ENCODE peak calls at places on chromosomes 3 and 15, in seven cellular contexts. R, F, C, O, N, W and H are unnamed samples.

GRCh38 chr3:169303660-169304059 is 359.9 kb downstream of the MECOM start:
- DNase-seq in R (no peak), F (no peak), C (no peak), O (no peak), N (no peak), W (no peak), H (no peak)

GRCh38 chr15:58065445-58066041 is at the start of gene ALDH1A2:
- DNase-seq in R (peak), F (no peak), C (no peak), O (peak), N (no peak), W (peak), H (peak)

GRCh38 chr3:54936561-54936960 is 8.7 kb upstream of the LRTM1 start:
- DNase-seq in R (no peak), F (no peak), C (no peak), O (peak), N (no peak), W (no peak), H (no peak)

GRCh38 chr3:139975592-139976360 is 40.8 kb downstream of the CLSTN2 start:
- DNase-seq in R (no peak), F (no peak), C (no peak), O (no peak), N (no peak), W (peak), H (no peak)

GRCh38 chr15:75431682-75432081 is 19.8 kb downstream of the SIN3A start:
- DNase-seq in R (no peak), F (peak), C (no peak), O (no peak), N (no peak), W (no peak), H (no peak)

GRCh38 chr3:128764863-128765262 is 38.9 kb downstream of the RAB7A start:
- DNase-seq in R (no peak), F (no peak), C (no peak), O (no peak), N (no peak), W (no peak), H (no peak)

GRCh38 chr3:146274833-146275232 is 23.9 kb upstream of the PLSCR4 start:
- DNase-seq in R (no peak), F (peak), C (no peak), O (peak), N (no peak), W (no peak), H (no peak)

GRCh38 chr3:23728651-23729117 is 77.1 kb upstream of the UBE2E1 start:
- DNase-seq in R (no peak), F (peak), C (no peak), O (no peak), N (no peak), W (no peak), H (no peak)

GRCh38 chr15:74958320-74958907 is 1.8 kb upstream of the RPP25 start:
- DNase-seq in R (no peak), F (no peak), C (peak), O (peak), N (no peak), W (peak), H (no peak)

GRCh38 chr3:3665961-3666640 is 133.1 kb upstream of the LRRN1 start:
- DNase-seq in R (no peak), F (no peak), C (peak), O (no peak), N (no peak), W (peak), H (no peak)

GRCh38 chr3:159763466-159764210 is 225.0 kb upstream of the IL12A start:
- DNase-seq in R (peak), F (peak), C (no peak), O (peak), N (peak), W (peak), H (peak)

GRCh38 chr3:173275740-173276139 is 121.8 kb upstream of the NLGN1 start:
- DNase-seq in R (no peak), F (no peak), C (no peak), O (no peak), N (no peak), W (no peak), H (no peak)

GRCh38 chr3:33062814-33063346 is 34.1 kb downstream of the GLB1 start:
- DNase-seq in R (no peak), F (no peak), C (no peak), O (no peak), N (no peak), W (no peak), H (no peak)

GRCh38 chr3:149487598-149488197 is 13.2 kb downstream of the TM4SF4 start:
- DNase-seq in R (no peak), F (no peak), C (no peak), O (no peak), N (no peak), W (no peak), H (no peak)

GRCh38 chr3:22231061-22231460 is 480.1 kb upstream of the ZNF385D start:
- DNase-seq in R (no peak), F (peak), C (no peak), O (peak), N (no peak), W (no peak), H (no peak)

GRCh38 chr3:143771939-143772338 is 76.3 kb downstream of the SLC9A9 start:
- DNase-seq in R (no peak), F (no peak), C (no peak), O (no peak), N (no peak), W (no peak), H (no peak)

GRCh38 chr3:42814914-42815507 is 5.8 kb downstream of the ACKR2 start:
- DNase-seq in R (no peak), F (no peak), C (no peak), O (no peak), N (no peak), W (no peak), H (no peak)

GRCh38 chr15:75022808-75023193 is 589 bp upstream of the PPCDC start:
- DNase-seq in R (no peak), F (no peak), C (no peak), O (no peak), N (no peak), W (no peak), H (no peak)

GRCh38 chr3:147669076-147669475 is 259.9 kb downstream of the ZIC1 start:
- DNase-seq in R (no peak), F (peak), C (no peak), O (no peak), N (no peak), W (no peak), H (no peak)

GRCh38 chr3:143208976-143209714 is 89.6 kb downstream of the CHST2 start:
- DNase-seq in R (no peak), F (no peak), C (no peak), O (no peak), N (no peak), W (no peak), H (no peak)

GRCh38 chr3:124700880-124701684 is 29.2 kb upstream of the UMPS start:
- DNase-seq in R (no peak), F (peak), C (no peak), O (peak), N (no peak), W (no peak), H (no peak)

GRCh38 chr3:12484198-12484982 is at the start of gene TSEN2:
- DNase-seq in R (peak), F (peak), C (peak), O (peak), N (peak), W (peak), H (peak)

GRCh38 chr15:28981351-28981720 is 95.6 kb downstream of the APBA2 start:
- DNase-seq in R (no peak), F (peak), C (no peak), O (no peak), N (no peak), W (no peak), H (no peak)

GRCh38 chr3:64426551-64426950 is 201.3 kb upstream of the PRICKLE2 start:
- DNase-seq in R (no peak), F (no peak), C (no peak), O (no peak), N (no peak), W (no peak), H (no peak)

GRCh38 chr3:27657404-27657803 is 64.7 kb downstream of the EOMES start:
- DNase-seq in R (no peak), F (peak), C (no peak), O (peak), N (no peak), W (no peak), H (no peak)

GRCh38 chr3:46915297-46915822 is 37.8 kb downstream of the PTH1R start:
- DNase-seq in R (peak), F (no peak), C (no peak), O (no peak), N (no peak), W (no peak), H (no peak)

GRCh38 chr3:163071684-163072083 is 1575.1 kb downstream of the OTOL1 start:
- DNase-seq in R (no peak), F (peak), C (no peak), O (peak), N (no peak), W (no peak), H (no peak)

GRCh38 chr3:167858865-167859264 is 123.3 kb downstream of the SERPINI1 start:
- DNase-seq in R (no peak), F (no peak), C (no peak), O (no peak), N (no peak), W (no peak), H (no peak)

GRCh38 chr3:194471863-194472262 is 14.9 kb downstream of the ATP13A3 start:
- DNase-seq in R (no peak), F (no peak), C (no peak), O (no peak), N (no peak), W (no peak), H (no peak)

GRCh38 chr3:51673802-51674654 is 3.0 kb downstream of the TEX264 start:
- DNase-seq in R (no peak), F (no peak), C (no peak), O (no peak), N (no peak), W (peak), H (no peak)

GRCh38 chr3:66394261-66395249 is 106.3 kb downstream of the LRIG1 start:
- DNase-seq in R (no peak), F (peak), C (no peak), O (peak), N (no peak), W (no peak), H (no peak)

GRCh38 chr15:40243126-40243810 is 4.4 kb downstream of the PAK6 start:
- DNase-seq in R (no peak), F (no peak), C (no peak), O (no peak), N (no peak), W (no peak), H (no peak)

GRCh38 chr15:68145706-68146105 is 59.4 kb downstream of the CALML4 start:
- DNase-seq in R (no peak), F (peak), C (no peak), O (peak), N (no peak), W (no peak), H (no peak)

GRCh38 chr15:68149059-68149458 is 56.1 kb downstream of the CALML4 start:
- DNase-seq in R (no peak), F (peak), C (no peak), O (peak), N (no peak), W (no peak), H (no peak)

GRCh38 chr15:68148039-68148438 is 57.1 kb downstream of the CALML4 start:
- DNase-seq in R (no peak), F (no peak), C (no peak), O (no peak), N (no peak), W (no peak), H (no peak)

GRCh38 chr15:68143785-68144184 is 61.3 kb downstream of the CALML4 start:
- DNase-seq in R (no peak), F (no peak), C (no peak), O (no peak), N (no peak), W (no peak), H (no peak)

GRCh38 chr15:68143129-68143528 is 62.0 kb downstream of the CALML4 start:
- DNase-seq in R (no peak), F (no peak), C (no peak), O (no peak), N (no peak), W (no peak), H (no peak)
- TF ChIP-seq CTCF in R (no peak), F (no peak), C (peak), O (no peak), N (no peak), W (no peak), H (no peak)

GRCh38 chr3:197974016-197974415 is 14.0 kb downstream of the LMLN start:
- DNase-seq in R (no peak), F (no peak), C (no peak), O (no peak), N (no peak), W (no peak), H (no peak)
- TF ChIP-seq CTCF in R (no peak), F (no peak), C (no peak), O (no peak), N (no peak), W (no peak), H (no peak)

DNA sequence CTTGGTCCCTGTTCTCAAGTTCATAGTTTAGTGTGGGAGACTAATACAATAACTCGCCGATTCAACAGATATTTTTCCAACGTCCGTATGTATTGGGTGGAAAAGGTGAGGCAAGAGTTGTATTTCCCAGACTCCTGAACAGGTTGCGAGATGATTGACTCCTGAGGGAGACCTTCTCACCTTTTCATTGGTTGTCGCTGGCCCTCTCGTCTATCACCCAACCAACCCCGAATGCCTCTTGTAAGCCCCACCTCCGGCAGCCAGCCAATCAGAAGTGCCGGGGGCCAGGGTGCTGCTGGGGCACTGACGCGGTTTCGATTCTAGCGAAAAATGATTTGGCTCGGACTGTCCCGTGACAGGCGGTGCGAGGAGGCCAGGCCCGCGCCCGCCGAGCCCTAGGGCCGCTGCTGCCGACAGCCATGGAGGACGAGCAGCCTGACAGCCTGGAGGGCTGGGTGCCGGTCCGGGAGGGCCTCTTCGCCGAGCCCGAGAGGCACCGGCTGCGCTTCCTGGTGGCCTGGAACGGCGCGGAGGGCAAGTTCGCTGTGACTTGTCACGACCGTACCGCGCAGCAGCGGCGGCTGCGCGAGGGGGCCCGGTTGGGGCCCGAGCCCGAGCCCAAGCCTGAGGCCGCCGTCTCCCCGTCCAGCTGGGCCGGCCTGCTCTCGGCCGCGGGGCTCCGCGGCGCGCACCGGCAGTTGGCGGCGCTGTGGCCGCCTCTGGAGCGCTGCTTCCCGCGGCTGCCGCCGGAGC is at the start of gene WHAMM:
- DNase-seq in R (peak), F (peak), C (peak), O (peak), N (peak), W (peak), H (peak)
- TF ChIP-seq CTCF in R (peak), F (no peak), C (peak), O (no peak), N (peak), W (peak), H (no peak)

GRCh38 chr3:53728606-53729005 is 117.6 kb downstream of the CHDH start:
- DNase-seq in R (no peak), F (no peak), C (no peak), O (no peak), N (no peak), W (no peak), H (no peak)

GRCh38 chr3:53730565-53730964 is 115.7 kb downstream of the CHDH start:
- DNase-seq in R (no peak), F (peak), C (no peak), O (peak), N (no peak), W (peak), H (no peak)

GRCh38 chr3:53729130-53729529 is 117.1 kb downstream of the CHDH start:
- DNase-seq in R (no peak), F (no peak), C (no peak), O (no peak), N (no peak), W (no peak), H (no peak)

GRCh38 chr3:53731934-53732624 is 114.1 kb downstream of the CHDH start:
- DNase-seq in R (no peak), F (no peak), C (no peak), O (no peak), N (no peak), W (no peak), H (no peak)

DNA sequence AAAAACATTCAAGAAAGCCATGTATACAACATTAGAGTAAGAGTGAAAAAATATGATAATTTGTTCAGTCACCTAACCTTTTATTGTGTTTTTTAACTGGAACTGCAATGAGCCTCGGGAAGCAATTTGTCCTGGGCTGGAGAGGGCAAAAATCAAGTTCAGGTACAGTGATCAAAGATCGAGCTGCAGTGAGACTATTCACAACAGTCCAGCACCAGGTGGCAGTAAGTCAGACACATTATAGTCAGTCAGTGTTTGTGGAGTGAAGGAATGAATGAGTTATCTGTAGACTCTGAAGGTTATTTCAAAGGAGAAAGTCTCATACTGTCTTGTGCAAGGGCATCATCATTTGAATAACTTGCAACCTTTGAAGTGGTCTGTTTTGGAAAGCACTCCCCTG is 116.6 kb downstream of the CHDH start:
- DNase-seq in R (no peak), F (no peak), C (no peak), O (no peak), N (no peak), W (no peak), H (no peak)
- TF ChIP-seq CTCF in R (peak), F (no peak), C (peak), O (no peak), N (peak), W (peak), H (no peak)

GRCh38 chr3:197485143-197485542 is 70.6 kb downstream of the BDH1 start:
- DNase-seq in R (no peak), F (no peak), C (no peak), O (no peak), N (no peak), W (no peak), H (no peak)
- TF ChIP-seq CTCF in R (no peak), F (no peak), C (no peak), O (no peak), N (no peak), W (no peak), H (no peak)

GRCh38 chr15:68700395-68701123 is 120.1 kb downstream of the ANP32A start:
- DNase-seq in R (no peak), F (peak), C (no peak), O (peak), N (no peak), W (peak), H (no peak)
- TF ChIP-seq CTCF in R (peak), F (no peak), C (no peak), O (no peak), N (no peak), W (no peak), H (no peak)

GRCh38 chr3:197002701-197003454 is 26.7 kb downstream of the MELTF start:
- DNase-seq in R (peak), F (peak), C (peak), O (peak), N (peak), W (peak), H (peak)
- TF ChIP-seq CTCF in R (peak), F (peak), C (peak), O (peak), N (peak), W (peak), H (peak)